ENCODE peak calls at places on chromosomes 11 and 22, in six cellular contexts. E is prostate gland, I is transverse colon, J is uterus, K is IMR-90, V is HCT116. S is an unnamed sample.

GRCh38 chr11:66856496-66857233 is at the start of gene LRFN4:
- DNase-seq in J (peak; percentile 47), K (no peak), I (peak; percentile 59), V (no peak), E (no peak), S (peak; percentile 55)

GRCh38 chr22:37241351-37242142 is 2.5 kb downstream of the RAC2 start:
- DNase-seq in V (no peak), J (no peak), E (no peak), K (no peak), I (peak; percentile 37), S (no peak)

GRCh38 chr11:134683860-134684259 is 271.8 kb upstream of the B3GAT1 start:
- DNase-seq in V (no peak), J (no peak), E (no peak), I (no peak), K (no peak), S (no peak)

GRCh38 chr11:43410394-43410793 is 51.7 kb downstream of the TTC17 start:
- DNase-seq in E (no peak), I (peak; percentile 29), V (no peak), K (no peak), J (no peak), S (no peak)

GRCh38 chr22:21834869-21835268 is 32.6 kb downstream of the MAPK1 start:
- DNase-seq in I (no peak), V (no peak), K (no peak), J (no peak), E (no peak), S (no peak)

GRCh38 chr11:2660357-2660939 is 39.3 kb downstream of the KCNQ1OT1 start:
- DNase-seq in E (no peak), K (no peak), I (no peak), V (no peak), J (no peak), S (no peak)

GRCh38 chr11:85759915-85760314 is 51.0 kb downstream of the SYTL2 start:
- DNase-seq in K (peak; percentile 94), J (no peak), V (peak; percentile 34), E (no peak), I (no peak), S (no peak)

GRCh38 chr11:111605681-111606080 is 3.4 kb downstream of the SIK2 start:
- DNase-seq in I (no peak), V (no peak), K (no peak), J (no peak), E (no peak), S (no peak)

GRCh38 chr11:66143264-66143566 is 73.1 kb downstream of the PACS1 start:
- DNase-seq in I (no peak), K (no peak), J (no peak), E (no peak), V (no peak), S (no peak)

GRCh38 chr11:111655924-111656323 is 53.7 kb downstream of the SIK2 start:
- DNase-seq in K (no peak), V (no peak), I (no peak), J (no peak), E (no peak), S (no peak)

GRCh38 chr22:39132281-39132680 is 20.2 kb downstream of the CBX7 start:
- DNase-seq in I (no peak), K (no peak), J (no peak), E (no peak), V (no peak), S (no peak)

GRCh38 chr11:9276571-9276970 is 11.4 kb upstream of the DENND5A start:
- DNase-seq in E (no peak), J (no peak), K (no peak), V (no peak), I (no peak), S (no peak)

GRCh38 chr11:21541226-21541625 is 651.7 kb upstream of the ANO5 start:
- DNase-seq in I (no peak), E (no peak), J (no peak), V (no peak), K (no peak), S (no peak)

GRCh38 chr11:108278546-108278945 is 55.7 kb downstream of the ATM start:
- DNase-seq in E (no peak), J (no peak), K (peak; percentile 2), I (no peak), V (no peak), S (no peak)

GRCh38 chr22:38706101-38706884 is 549 bp downstream of the GTPBP1 start:
- DNase-seq in E (peak; percentile 21), I (peak; percentile 61), K (peak; percentile 27), J (peak; percentile 54), V (no peak), S (peak; percentile 16)

GRCh38 chr11:75777461-75778110 is 9.0 kb downstream of the DGAT2 start:
- DNase-seq in V (no peak), J (no peak), K (no peak), E (no peak), I (no peak), S (no peak)

GRCh38 chr11:82606738-82607137 is 126.9 kb downstream of the FAM181B start:
- DNase-seq in I (no peak), J (no peak), E (no peak), V (no peak), K (no peak), S (no peak)

GRCh38 chr11:6695377-6695776 is 12.2 kb upstream of the MRPL17 start:
- DNase-seq in V (no peak), K (peak; percentile 60), J (no peak), I (no peak), E (no peak), S (no peak)

GRCh38 chr11:15692739-15693138 is 578.0 kb downstream of the INSC start:
- DNase-seq in J (no peak), K (peak; percentile 65), E (no peak), I (no peak), V (no peak), S (no peak)

GRCh38 chr11:134949121-134949591 is 537.1 kb upstream of the B3GAT1 start:
- DNase-seq in I (no peak), J (no peak), V (peak; percentile 45), E (no peak), K (peak; percentile 77), S (no peak)

GRCh38 chr11:67369801-67370284 is 3.6 kb downstream of the CLCF1 start:
- DNase-seq in V (no peak), E (no peak), I (no peak), K (peak; percentile 71), J (peak; percentile 63), S (no peak)

GRCh38 chr11:71429701-71430100 is 18.5 kb downstream of the DHCR7 start:
- DNase-seq in J (no peak), K (no peak), E (no peak), V (no peak), I (no peak), S (no peak)

GRCh38 chr11:34204396-34205279 is 99.2 kb downstream of the NAT10 start:
- DNase-seq in E (no peak), V (peak; percentile 79), K (peak; percentile 63), I (no peak), J (no peak), S (no peak)

GRCh38 chr11:118705111-118705741 is 25.8 kb upstream of the TREH start:
- DNase-seq in V (no peak), K (no peak), J (no peak), E (no peak), I (peak; percentile 29), S (no peak)

GRCh38 chr11:80593981-80594380 is 1153.2 kb upstream of the TENM4 start:
- DNase-seq in V (no peak), E (peak; percentile 7), K (peak; percentile 44), I (peak; percentile 37), J (no peak), S (no peak)

GRCh38 chr22:39248254-39248653 is 3.5 kb upstream of the PDGFB start:
- DNase-seq in V (no peak), I (no peak), K (no peak), E (no peak), J (no peak), S (no peak)

GRCh38 chr22:31477329-31477728 is 12.3 kb downstream of the EIF4ENIF1 start:
- DNase-seq in E (no peak), J (no peak), V (no peak), I (no peak), K (no peak), S (no peak)

GRCh38 chr11:18650353-18650752 is 16.2 kb upstream of the SPTY2D1 start:
- DNase-seq in V (no peak), J (no peak), I (no peak), E (no peak), K (no peak), S (no peak)

DNA sequence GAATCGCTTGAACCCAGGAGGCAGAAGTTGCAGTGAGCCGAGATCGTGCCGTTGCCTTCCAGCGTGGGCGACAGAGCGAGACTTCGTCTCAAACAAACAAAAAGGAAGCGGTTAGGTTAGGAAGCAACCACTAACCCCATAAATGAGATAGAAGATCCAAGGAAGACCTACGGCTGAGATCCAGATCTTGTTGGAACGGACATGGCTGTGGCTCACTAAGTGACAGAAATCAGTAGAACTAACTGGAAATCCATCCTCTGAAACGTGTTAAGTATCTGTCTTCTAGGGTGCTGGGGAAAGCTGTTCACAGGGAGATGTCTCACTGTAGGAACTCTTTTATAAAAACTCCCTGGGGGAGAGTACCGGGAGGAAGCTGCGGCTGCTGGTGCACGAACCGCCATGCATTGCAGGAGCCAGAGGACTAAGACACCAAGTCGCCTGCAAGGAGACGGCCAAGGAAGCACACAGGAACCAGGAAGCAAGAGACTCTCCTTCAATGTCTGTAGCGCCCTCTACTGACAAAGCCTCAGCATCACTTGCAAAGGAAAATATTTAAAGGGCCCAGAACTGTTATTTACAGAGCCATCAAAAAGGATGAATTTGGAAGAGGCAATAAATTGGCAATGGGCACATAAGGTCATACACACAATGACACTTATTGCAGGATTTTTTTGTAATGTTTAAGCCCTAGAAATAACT is 16.9 kb upstream of the SPTY2D1 start:
- DNase-seq in V (peak; percentile 69), E (peak; percentile 11), I (peak; percentile 59), K (peak; percentile 69), J (no peak), S (no peak)
- TF ChIP-seq POLR2A in V (no peak), E (no peak), I (no peak), K (no peak), J (no peak), S (no peak)

GRCh38 chr11:60040109-60040508 is at the start of gene OOSP2:
- DNase-seq in J (no peak), E (no peak), K (no peak), V (no peak), I (no peak), S (no peak)
- H3K27me3 ChIP-seq in J (no peaks in the 10 kb centered on the region), E (no peaks in the 10 kb centered on the region), K (no peaks in the 10 kb centered on the region), V (no peaks in the 10 kb centered on the region), I (no peaks in the 10 kb centered on the region), S (no peaks in the 10 kb centered on the region)

GRCh38 chr11:86949995-86950993 is 4.9 kb downstream of the FZD4 start:
- DNase-seq in K (peak; percentile 77), J (no peak), E (no peak), I (no peak), V (no peak), S (no peak)

GRCh38 chr11:86952933-86953637 is 2.1 kb downstream of the FZD4 start:
- DNase-seq in I (no peak), E (no peak), K (peak; percentile 59), J (no peak), V (no peak), S (no peak)

GRCh38 chr11:86951706-86952105 is 3.5 kb downstream of the FZD4 start:
- DNase-seq in I (no peak), E (no peak), J (no peak), V (no peak), K (no peak), S (no peak)

GRCh38 chr11:86954288-86955110 is 696 bp downstream of the FZD4 start:
- DNase-seq in E (no peak), I (peak; percentile 14), V (no peak), J (peak; percentile 46), K (no peak), S (no peak)

GRCh38 chr11:86952221-86952875 is 2.8 kb downstream of the FZD4 start:
- DNase-seq in E (peak; percentile 55), K (no peak), J (no peak), V (no peak), I (no peak), S (no peak)
- H3K4me3 ChIP-seq in E (peak overlapping the region; percentile 91), K (no peak overlapping the region), J (no peak overlapping the region), V (no peak overlapping the region), I (no peak overlapping the region), S (peak overlapping the region; percentile 73)

GRCh38 chr22:42688241-42688913 is 32.3 kb downstream of the A4GALT start:
- DNase-seq in E (peak; percentile 95), V (no peak), K (peak; percentile 93), I (peak; percentile 78), J (peak; percentile 94), S (no peak)
- TF ChIP-seq POLR2A in E (peak; percentile 33), V (no peak), K (no peak), I (no peak), J (peak; percentile 75), S (peak; percentile 24)

S was measured in esophagus squamous epithelium.